ENCODE peak calls at places on chromosome 4, in nine cellular contexts. B, Z, N, U, V, T, I, H and K are unnamed samples.

GRCh38 chr4:108890491-108890890 is 127.6 kb upstream of the ETNPPL start:
- DNase-seq in N (no peak), V (no peak), H (no peak), U (no peak), I (no peak), Z (no peak), B (no peak), T (no peak), K (no peak)

GRCh38 chr4:114780205-114780604 is 181.6 kb downstream of the UGT8 start:
- DNase-seq in N (no peak), U (peak), V (peak), Z (no peak), T (no peak), I (no peak), B (no peak), H (no peak), K (no peak)

GRCh38 chr4:3768842-3769641 is 2.9 kb downstream of the ADRA2C start:
- DNase-seq in B (no peak), N (no peak), V (peak), Z (no peak), U (no peak), T (no peak), H (no peak), I (no peak), K (no peak)

GRCh38 chr4:151324449-151325319 is 721 bp downstream of the SH3D19 start:
- DNase-seq in H (no peak), Z (peak), N (no peak), I (peak), T (no peak), B (peak), U (no peak), V (peak), K (no peak)

GRCh38 chr4:162838671-162839070 is 328.0 kb downstream of the NAF1 start:
- DNase-seq in B (no peak), I (no peak), U (no peak), H (no peak), Z (no peak), N (no peak), T (no peak), V (no peak), K (no peak)

GRCh38 chr4:27010334-27010940 is 149.8 kb downstream of the STIM2 start:
- DNase-seq in B (peak), N (peak), H (peak), U (peak), T (peak), Z (peak), I (peak), V (peak), K (peak)

GRCh38 chr4:4919926-4920325 is 60.5 kb downstream of the MSX1 start:
- DNase-seq in I (no peak), Z (no peak), H (no peak), B (peak), U (no peak), T (no peak), V (no peak), N (no peak), K (no peak)

GRCh38 chr4:40057540-40058091 is 966 bp downstream of the N4BP2 start:
- DNase-seq in I (peak), U (peak), V (peak), Z (peak), N (peak), T (peak), B (peak), H (peak), K (peak)

GRCh38 chr4:83389037-83389755 is 54.5 kb upstream of the HPSE start:
- DNase-seq in Z (no peak), H (no peak), V (no peak), B (no peak), U (no peak), N (no peak), T (no peak), I (no peak), K (no peak)

GRCh38 chr4:128528177-128528576 is 240.6 kb upstream of the PGRMC2 start:
- DNase-seq in Z (no peak), V (no peak), U (no peak), B (no peak), N (no peak), H (no peak), T (no peak), I (no peak), K (no peak)

GRCh38 chr4:188143731-188144130 is 4.5 kb downstream of the TRIML1 start:
- DNase-seq in T (no peak), N (no peak), H (no peak), U (no peak), V (peak), Z (no peak), I (no peak), B (no peak), K (no peak)